ENCODE peak calls at places on chromosomes 11 and 22, in eight cellular contexts. J is Peyer's patch; G is ascending aorta; C is naive thymus-derived CD4-positive, alpha-beta T cell; A is stomach; Q is left lung; P is PC-9; L is effector memory CD4-positive, alpha-beta T cell. Z is an unnamed sample.

GRCh38 chr11:38756537-38756936 is 2158.5 kb upstream of the RAG2 start:
- DNase-seq in P (no peak), C (no peak), A (no peak), J (no peak), Q (no peak), G (no peak), L (no peak), Z (no peak)

GRCh38 chr11:67230406-67230805 is 35.9 kb upstream of the GRK2 start:
- DNase-seq in G (no peak), Q (no peak), J (no peak), A (no peak), C (no peak), P (no peak), L (no peak), Z (no peak)

GRCh38 chr11:40514124-40514523 is 945.3 kb downstream of the LRRC4C start:
- DNase-seq in P (no peak), Q (no peak), L (no peak), G (no peak), A (no peak), C (no peak), J (no peak), Z (no peak)

GRCh38 chr22:26245001-26245400 is 75.7 kb downstream of the SEZ6L start:
- DNase-seq in P (no peak), J (no peak), C (no peak), A (no peak), L (no peak), G (no peak), Q (no peak), Z (no peak)

GRCh38 chr22:43992331-43992821 is 31.7 kb upstream of the PARVB start:
- DNase-seq in Q (no peak), C (no peak), P (no peak), G (no peak), J (no peak), L (no peak), A (no peak), Z (no peak)

GRCh38 chr22:37314315-37315046 is 32.2 kb downstream of the CYTH4 start:
- DNase-seq in G (no peak), P (no peak), Q (peak; percentile 71), A (no peak), C (peak; percentile 29), J (no peak), L (no peak), Z (no peak)

GRCh38 chr11:134505125-134505524 is 93.1 kb upstream of the B3GAT1 start:
- DNase-seq in G (no peak), A (no peak), Q (no peak), P (no peak), L (no peak), C (no peak), J (no peak), Z (no peak)

GRCh38 chr22:20206709-20207215 is 55.9 kb upstream of the CCDC188 start:
- DNase-seq in J (peak; percentile 76), A (peak; percentile 58), Q (no peak), L (no peak), C (no peak), P (peak; percentile 61), G (no peak), Z (no peak)

GRCh38 chr11:116107229-116107628 is 603.0 kb upstream of the CADM1 start:
- DNase-seq in C (no peak), J (no peak), P (no peak), L (no peak), A (no peak), G (no peak), Q (no peak), Z (no peak)

GRCh38 chr11:100203789-100204188 is 483.3 kb upstream of the ARHGAP42 start:
- DNase-seq in C (no peak), A (no peak), J (no peak), P (no peak), Q (no peak), L (no peak), G (no peak), Z (no peak)

GRCh38 chr11:111540921-111541208 is 345 bp downstream of the LAYN start:
- DNase-seq in G (no peak), L (no peak), C (no peak), Q (no peak), A (no peak), P (no peak), J (peak; percentile 50), Z (no peak)

GRCh38 chr11:93541884-93542752 is 1.1 kb downstream of the SMCO4 start:
- DNase-seq in A (peak; percentile 46), P (peak; percentile 37), G (no peak), C (peak; percentile 35), J (peak; percentile 71), Q (peak; percentile 88), L (peak; percentile 14), Z (peak; percentile 42)

GRCh38 chr22:47736166-47737034 is 974.0 kb downstream of the TBC1D22A start:
- DNase-seq in C (no peak), J (no peak), P (peak; percentile 59), Q (no peak), L (no peak), G (no peak), A (no peak), Z (no peak)

GRCh38 chr11:12721816-12722604 is 47.8 kb downstream of the TEAD1 start:
- DNase-seq in A (no peak), J (no peak), C (no peak), Q (no peak), P (no peak), G (no peak), L (no peak), Z (no peak)

GRCh38 chr11:68206211-68206610 is 6.9 kb downstream of the KMT5B start:
- DNase-seq in J (no peak), G (no peak), Q (no peak), C (peak; percentile 46), P (peak; percentile 34), A (no peak), L (no peak), Z (no peak)

GRCh38 chr11:78570031-78570430 is 4.6 kb downstream of the NARS2 start:
- DNase-seq in P (no peak), L (no peak), G (no peak), J (no peak), C (no peak), A (no peak), Q (no peak), Z (no peak)
- H3K36me3 ChIP-seq in P (peaks cover 25% of the 10 kb centered on the region), L (peaks cover 5% of the 10 kb centered on the region), G (peaks cover 17% of the 10 kb centered on the region), J (no peaks in the 10 kb centered on the region), C (peaks cover 48% of the 10 kb centered on the region), A (peaks cover 59% of the 10 kb centered on the region), Q (peaks cover 44% of the 10 kb centered on the region), Z (peaks cover 58% of the 10 kb centered on the region)

GRCh38 chr11:858053-858992 is 15.7 kb downstream of the TSPAN4 start:
- DNase-seq in A (no peak), Q (no peak), J (no peak), G (no peak), L (no peak), C (no peak), P (no peak), Z (no peak)
- H3K4me1 ChIP-seq in A (peaks cover 40% of the 10 kb centered on the region), Q (peaks cover 6% of the 10 kb centered on the region), J (peaks cover 26% of the 10 kb centered on the region), G (peaks cover 6% of the 10 kb centered on the region), L (no peaks in the 10 kb centered on the region), C (no peaks in the 10 kb centered on the region), P (no peaks in the 10 kb centered on the region), Z (peaks cover 35% of the 10 kb centered on the region)

GRCh38 chr22:46096706-46097230 is 53.6 kb upstream of the PPARA start:
- DNase-seq in C (no peak), Q (peak; percentile 66), P (no peak), G (no peak), L (no peak), J (no peak), A (no peak), Z (no peak)

GRCh38 chr22:46100401-46101105 is 49.8 kb upstream of the PPARA start:
- DNase-seq in J (no peak), C (no peak), G (no peak), A (no peak), L (no peak), Q (no peak), P (no peak), Z (no peak)

GRCh38 chr22:46097268-46097900 is 52.9 kb upstream of the PPARA start:
- DNase-seq in L (no peak), G (no peak), C (no peak), A (no peak), J (no peak), P (no peak), Q (peak; percentile 52), Z (no peak)

GRCh38 chr22:46099740-46100139 is 50.6 kb upstream of the PPARA start:
- DNase-seq in J (no peak), G (no peak), L (no peak), Q (peak; percentile 23), P (no peak), C (no peak), A (no peak), Z (no peak)

DNA sequence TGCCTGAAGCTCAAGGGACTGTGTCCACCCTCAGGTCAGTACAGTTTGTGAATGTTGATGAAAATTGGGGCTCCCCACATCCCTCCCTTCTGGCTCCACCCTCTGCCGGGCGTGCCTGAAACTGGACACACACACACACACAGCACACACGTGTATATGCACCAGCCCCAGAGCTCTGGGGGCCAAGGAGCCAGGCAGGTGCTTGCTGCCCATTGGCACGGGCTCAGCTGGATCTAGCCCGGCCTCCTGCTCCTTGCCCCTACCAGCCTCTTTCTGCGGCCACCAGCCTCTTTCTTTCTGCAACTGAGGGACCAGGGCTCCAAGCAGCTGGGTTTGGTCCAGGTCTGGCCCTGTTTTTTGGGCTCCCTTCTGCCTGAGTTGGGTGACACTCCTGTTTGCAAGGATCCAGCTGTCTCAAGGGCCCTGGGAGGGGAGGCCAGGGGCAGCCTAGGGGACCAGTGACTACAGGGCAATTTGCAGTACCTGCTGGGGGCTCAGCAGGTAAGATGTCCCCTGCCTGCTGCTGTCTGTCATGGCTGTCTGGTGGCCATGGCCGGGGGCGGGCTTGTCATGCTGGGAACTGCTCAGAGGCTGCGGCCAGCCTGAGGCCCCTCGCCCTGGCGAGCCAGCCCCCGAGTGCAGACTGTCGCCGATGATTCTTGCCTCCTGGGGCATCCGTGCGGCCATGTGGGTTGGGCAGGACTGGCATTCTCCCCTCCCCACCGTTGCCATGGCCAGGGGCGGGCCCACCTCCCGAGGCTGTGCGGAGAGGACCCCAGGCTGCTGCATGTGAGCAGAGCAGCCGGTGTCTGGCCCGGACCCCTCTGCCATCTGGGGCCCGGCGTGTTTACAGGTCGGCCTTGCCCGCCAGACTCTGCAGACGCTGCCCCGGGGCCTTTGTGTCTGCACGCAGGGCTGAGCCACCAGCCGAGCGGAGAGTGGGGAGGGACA is 51.5 kb upstream of the PPARA start:
- DNase-seq in P (no peak), A (no peak), G (no peak), C (no peak), Q (peak; percentile 76), J (no peak), L (no peak), Z (no peak)
- H3K36me3 ChIP-seq in P (no peaks in the 10 kb centered on the region), A (peaks cover 78% of the 10 kb centered on the region), G (peaks cover 62% of the 10 kb centered on the region), C (peaks cover 57% of the 10 kb centered on the region), Q (peaks cover 74% of the 10 kb centered on the region), J (no peaks in the 10 kb centered on the region), L (peaks cover 16% of the 10 kb centered on the region), Z (peaks cover 68% of the 10 kb centered on the region)

DNA sequence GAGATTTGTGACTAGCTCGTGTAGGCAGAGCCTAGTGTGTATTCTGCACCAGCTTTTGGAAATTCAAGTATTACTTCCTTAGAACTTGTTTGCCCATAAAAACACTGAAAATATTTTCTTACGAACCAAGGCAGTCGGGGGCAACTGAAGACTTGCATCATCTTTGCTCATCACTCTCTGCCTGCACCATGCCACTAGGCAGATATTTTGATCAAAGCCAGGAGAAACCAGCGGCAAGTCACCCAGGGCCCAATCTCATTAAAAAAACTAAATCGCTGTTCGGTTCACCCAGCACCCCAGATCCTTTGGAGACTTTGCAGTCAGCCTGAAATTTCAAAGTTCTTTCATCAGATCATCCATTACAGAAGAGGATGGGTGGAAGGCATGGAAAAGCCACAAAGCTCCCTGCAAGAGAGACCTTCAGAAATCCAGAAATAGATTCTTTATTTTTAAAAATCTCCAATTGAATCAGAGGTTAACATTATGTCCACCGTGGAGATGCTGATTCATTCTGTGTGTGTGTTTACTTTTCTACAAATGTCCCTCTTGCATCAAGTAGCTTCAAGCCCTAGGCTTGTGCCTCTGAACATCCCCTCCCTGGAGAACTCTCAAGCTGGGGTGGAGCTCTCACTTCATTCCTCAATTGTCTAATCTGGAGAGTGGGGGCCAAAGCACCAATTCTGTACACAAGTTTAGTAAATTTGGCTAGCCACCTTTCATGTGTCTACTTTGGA is 78.4 kb downstream of the ETS1 start:
- DNase-seq in A (no peak), Q (no peak), P (no peak), L (no peak), G (no peak), C (peak; percentile 68), J (no peak), Z (no peak)
- H3K4me1 ChIP-seq in A (peaks cover 99% of the 10 kb centered on the region), Q (peaks cover 98% of the 10 kb centered on the region), P (peaks cover 45% of the 10 kb centered on the region), L (peaks cover 92% of the 10 kb centered on the region), G (peaks cover 55% of the 10 kb centered on the region), C (peaks cover 88% of the 10 kb centered on the region), J (peaks cover 60% of the 10 kb centered on the region), Z (peaks cover 98% of the 10 kb centered on the region)

Z was measured in heart right ventricle.